ENCODE peak calls at places on chromosomes 2 and 18, in six cellular contexts. J is KBM-7; O is tibial nerve; X is activated T-cell treated with anti-CD3 and anti-CD28 coated beads for 1 hour; P is RPMI7951; A is stimulated activated CD4-positive, alpha-beta T cell treated with anti-CD3 and anti-CD28 coated beads, Interleukin-1b, Interleukin-23, amount 100 ng/mL, for 24 hours. R is an unnamed sample.

GRCh38 chr2:116094196-116094595 is 1651.8 kb downstream of the DPP10 start:
- DNase-seq in J (no peak), O (no peak), X (no peak), P (no peak), A (no peak), R (no peak)

GRCh38 chr2:98148968-98149697 is 62.2 kb downstream of the VWA3B start:
- DNase-seq in J (peak; percentile 23), O (no peak), X (no peak), P (peak; percentile 94), A (no peak), R (peak; percentile 45)

GRCh38 chr18:63961430-63961980 is 8.4 kb upstream of the SERPINB8 start:
- DNase-seq in J (no peak), O (no peak), X (no peak), P (peak; percentile 53), A (no peak), R (no peak)

GRCh38 chr2:229118336-229118735 is 152.8 kb downstream of the PID1 start:
- DNase-seq in J (no peak), O (no peak), X (no peak), P (peak; percentile 73), A (no peak), R (no peak)

GRCh38 chr18:7002107-7002506 is 115.5 kb downstream of the LAMA1 start:
- DNase-seq in J (no peak), O (no peak), X (no peak), P (no peak), A (no peak), R (no peak)

GRCh38 chr18:42018831-42019230 is 63.8 kb downstream of the PIK3C3 start:
- DNase-seq in J (no peak), O (no peak), X (no peak), P (no peak), A (no peak), R (no peak)

GRCh38 chr2:174334278-174334715 is 457 bp upstream of the SP9 start:
- DNase-seq in J (no peak), O (no peak), X (no peak), P (no peak), A (no peak), R (no peak)

GRCh38 chr2:159456500-159457426 is 159.6 kb downstream of the BAZ2B start:
- DNase-seq in J (peak; percentile 13), O (no peak), X (no peak), P (no peak), A (no peak), R (no peak)

GRCh38 chr2:134122610-134123009 is 131.3 kb upstream of the MGAT5 start:
- DNase-seq in J (no peak), O (no peak), X (no peak), P (no peak), A (no peak), R (no peak)

GRCh38 chr2:3470166-3470651 is 49.1 kb downstream of the ADI1 start:
- DNase-seq in J (no peak), O (peak; percentile 83), X (no peak), P (peak; percentile 32), A (no peak), R (peak; percentile 91)

GRCh38 chr18:61203151-61203550 is 130.1 kb upstream of the CDH20 start:
- DNase-seq in J (no peak), O (no peak), X (no peak), P (no peak), A (no peak), R (peak; percentile 52)

GRCh38 chr2:172600644-172601043 is 44.8 kb downstream of the PDK1 start:
- DNase-seq in J (no peak), O (no peak), X (no peak), P (no peak), A (no peak), R (no peak)

GRCh38 chr2:157732596-157732995 is 103.9 kb upstream of the ACVR1C start:
- DNase-seq in J (no peak), O (no peak), X (no peak), P (no peak), A (no peak), R (peak; percentile 50)

GRCh38 chr2:99863236-99863913 is 279.0 kb downstream of the AFF3 start:
- DNase-seq in J (no peak), O (no peak), X (no peak), P (peak; percentile 77), A (no peak), R (no peak)

GRCh38 chr2:240603081-240603835 is 16.7 kb downstream of the CAPN10 start:
- DNase-seq in J (no peak), O (no peak), X (no peak), P (no peak), A (no peak), R (no peak)

GRCh38 chr2:23445450-23445868 is 60.5 kb downstream of the KLHL29 start:
- DNase-seq in J (no peak), O (no peak), X (no peak), P (peak; percentile 35), A (no peak), R (peak; percentile 72)

GRCh38 chr2:168992591-168993349 is 38.4 kb downstream of the ABCB11 start:
- DNase-seq in J (no peak), O (no peak), X (no peak), P (no peak), A (no peak), R (peak; percentile 48)

GRCh38 chr2:102048465-102048864 is 56.7 kb downstream of the IL1R2 start:
- DNase-seq in J (no peak), O (no peak), X (no peak), P (peak; percentile 69), A (no peak), R (peak; percentile 89)

GRCh38 chr2:67564076-67564475 is 166.9 kb downstream of the ETAA1 start:
- DNase-seq in J (no peak), O (no peak), X (no peak), P (no peak), A (no peak), R (peak; percentile 77)

GRCh38 chr2:3535794-3536681 is 16.7 kb upstream of the ADI1 start:
- DNase-seq in J (peak; percentile 56), O (peak; percentile 49), X (no peak), P (peak; percentile 93), A (no peak), R (peak; percentile 95)

GRCh38 chr2:121075006-121075545 is 209.9 kb downstream of the TFCP2L1 start:
- DNase-seq in J (peak; percentile 24), O (no peak), X (no peak), P (peak; percentile 96), A (peak; percentile 31), R (peak; percentile 92)

GRCh38 chr2:221529943-221530652 is 42.0 kb downstream of the EPHA4 start:
- DNase-seq in J (no peak), O (no peak), X (no peak), P (peak; percentile 70), A (no peak), R (peak; percentile 89)

GRCh38 chr2:158990397-158991209 is 22.2 kb downstream of the TANC1 start:
- DNase-seq in J (no peak), O (no peak), X (no peak), P (peak; percentile 87), A (no peak), R (peak; percentile 96)

GRCh38 chr2:10914272-10914693 is 2.5 kb downstream of the KCNF1 start:
- DNase-seq in J (no peak), O (no peak), X (no peak), P (no peak), A (no peak), R (peak; percentile 48)

GRCh38 chr18:77495079-77495478 is 245.4 kb downstream of the GALR1 start:
- DNase-seq in J (peak; percentile 2), O (no peak), X (no peak), P (no peak), A (no peak), R (no peak)

GRCh38 chr2:223545830-223546229 is 56.3 kb downstream of the SCG2 start:
- DNase-seq in J (no peak), O (no peak), X (no peak), P (peak; percentile 70), A (no peak), R (no peak)

R was measured in GM23248.